ENCODE peak calls at places on chromosomes 12 and 14, in four cellular contexts. Y is HL-60, J is K562, D is GM12878. P is an unnamed sample.
A peak's percentile ranks its signal among the peaks of the same experiment; 100 is the strongest.

GRCh38 chr14:53786045-53786444 is 170.6 kb downstream of the BMP4 start:
- DNase-seq in Y (no peak), J (no peak), D (no peak), P (no peak)

GRCh38 chr12:49543221-49543913 is 4.5 kb downstream of the KCNH3 start:
- DNase-seq in Y (no peak), J (no peak), D (no peak), P (no peak)

GRCh38 chr12:57764662-57765002 is 2.2 kb downstream of the CYP27B1 start:
- DNase-seq in Y (no peak), J (no peak), D (no peak), P (no peak)

GRCh38 chr12:26666286-26666685 is 166.7 kb downstream of the ITPR2 start:
- DNase-seq in Y (no peak), J (no peak), D (no peak), P (no peak)

GRCh38 chr14:93970589-93970966 is 5.8 kb downstream of the ASB2 start:
- DNase-seq in Y (peak; percentile 80), J (no peak), D (no peak), P (no peak)

GRCh38 chr14:64611358-64612020 is 61.7 kb downstream of the PPP1R36 start:
- DNase-seq in Y (no peak), J (no peak), D (no peak), P (no peak)

GRCh38 chr12:107131832-107132616 is 38.7 kb upstream of the CRY1 start:
- DNase-seq in Y (peak; percentile 32), J (peak; percentile 67), D (no peak), P (peak; percentile 11)

GRCh38 chr12:120887253-120888043 is 16.7 kb downstream of the SPPL3 start:
- DNase-seq in Y (no peak), J (no peak), D (no peak), P (no peak)

GRCh38 chr14:33790996-33791395 is 159.9 kb downstream of the EGLN3 start:
- DNase-seq in Y (no peak), J (no peak), D (peak; percentile 2), P (no peak)

GRCh38 chr14:61737913-61738312 is 24.3 kb upstream of the SNAPC1 start:
- DNase-seq in Y (peak; percentile 0), J (no peak), D (no peak), P (no peak)

GRCh38 chr14:105917933-105918436 is 391.6 kb downstream of the TMEM121 start:
- DNase-seq in Y (no peak), J (peak; percentile 0), D (no peak), P (no peak)

GRCh38 chr14:87497301-87497700 is 495.7 kb downstream of the GALC start:
- DNase-seq in Y (no peak), J (no peak), D (no peak), P (no peak)

GRCh38 chr14:35944847-35945246 is 118.7 kb downstream of the BRMS1L start:
- DNase-seq in Y (no peak), J (peak; percentile 11), D (no peak), P (peak; percentile 32)

GRCh38 chr12:69405466-69405865 is 45.9 kb downstream of the YEATS4 start:
- DNase-seq in Y (no peak), J (no peak), D (no peak), P (no peak)

GRCh38 chr12:104263580-104264358 is 39.8 kb upstream of the EID3 start:
- DNase-seq in Y (peak; percentile 62), J (no peak), D (no peak), P (no peak)

GRCh38 chr14:80212025-80212402 is 710 bp upstream of the DIO2 start:
- DNase-seq in Y (no peak), J (no peak), D (no peak), P (no peak)

GRCh38 chr14:105138021-105138541 is 30.5 kb downstream of the JAG2 start:
- DNase-seq in Y (no peak), J (no peak), D (no peak), P (no peak)

GRCh38 chr12:43090981-43091380 is 461.0 kb downstream of the ADAMTS20 start:
- DNase-seq in Y (no peak), J (no peak), D (no peak), P (no peak)

GRCh38 chr12:77204055-77204454 is 138.7 kb upstream of the E2F7 start:
- DNase-seq in Y (no peak), J (no peak), D (no peak), P (no peak)

GRCh38 chr12:105783983-105784947 is 354.5 kb downstream of the NUAK1 start:
- DNase-seq in Y (no peak), J (no peak), D (peak; percentile 34), P (no peak)
- TF ChIP-seq SPI1 in Y (peak; percentile 61), J (peak; percentile 26), D (peak; percentile 82), P (peak; percentile 73)

GRCh38 chr12:94263011-94263786 is 114.8 kb downstream of the PLXNC1 start:
- DNase-seq in Y (peak; percentile 87), J (no peak), D (peak; percentile 76), P (no peak)
- TF ChIP-seq SPI1 in Y (peak; percentile 62), J (no peak), D (no peak), P (no peak)

GRCh38 chr12:53984901-53985357 is at the start of gene HOXC10:
- DNase-seq in Y (peak; percentile 58), J (peak; percentile 93), D (peak; percentile 38), P (peak; percentile 77)
- TF ChIP-seq SPI1 in Y (no peak), J (no peak), D (no peak), P (no peak)

GRCh38 chr12:1326258-1326657 is 268.1 kb downstream of the FBXL14 start:
- DNase-seq in Y (no peak), J (no peak), D (no peak), P (no peak)

GRCh38 chr12:1325666-1326065 is 268.7 kb downstream of the FBXL14 start:
- DNase-seq in Y (no peak), J (no peak), D (no peak), P (no peak)

GRCh38 chr12:1329784-1330474 is 264.5 kb downstream of the FBXL14 start:
- DNase-seq in Y (no peak), J (no peak), D (no peak), P (no peak)

GRCh38 chr12:1330475-1330827 is 263.9 kb downstream of the FBXL14 start:
- DNase-seq in Y (no peak), J (no peak), D (no peak), P (no peak)

GRCh38 chr12:1328385-1328784 is 266.0 kb downstream of the FBXL14 start:
- DNase-seq in Y (peak; percentile 21), J (no peak), D (no peak), P (no peak)
- TF ChIP-seq SPI1 in Y (peak; percentile 1), J (no peak), D (no peak), P (no peak)

GRCh38 chr12:102702447-102703114 is 214.5 kb downstream of the PAH start:
- DNase-seq in Y (peak; percentile 36), J (peak; percentile 63), D (no peak), P (peak; percentile 9)
- TF ChIP-seq SPI1 in Y (no peak), J (no peak), D (no peak), P (no peak)

GRCh38 chr12:117502233-117502632 is 140.8 kb upstream of the NOS1 start:
- DNase-seq in Y (no peak), J (no peak), D (no peak), P (no peak)

GRCh38 chr12:117506333-117506732 is 144.9 kb upstream of the NOS1 start:
- DNase-seq in Y (no peak), J (no peak), D (no peak), P (no peak)

GRCh38 chr12:117502633-117503032 is 141.2 kb upstream of the NOS1 start:
- DNase-seq in Y (no peak), J (no peak), D (no peak), P (no peak)

GRCh38 chr12:117508468-117508867 is 147.0 kb upstream of the NOS1 start:
- DNase-seq in Y (no peak), J (no peak), D (no peak), P (no peak)

DNA sequence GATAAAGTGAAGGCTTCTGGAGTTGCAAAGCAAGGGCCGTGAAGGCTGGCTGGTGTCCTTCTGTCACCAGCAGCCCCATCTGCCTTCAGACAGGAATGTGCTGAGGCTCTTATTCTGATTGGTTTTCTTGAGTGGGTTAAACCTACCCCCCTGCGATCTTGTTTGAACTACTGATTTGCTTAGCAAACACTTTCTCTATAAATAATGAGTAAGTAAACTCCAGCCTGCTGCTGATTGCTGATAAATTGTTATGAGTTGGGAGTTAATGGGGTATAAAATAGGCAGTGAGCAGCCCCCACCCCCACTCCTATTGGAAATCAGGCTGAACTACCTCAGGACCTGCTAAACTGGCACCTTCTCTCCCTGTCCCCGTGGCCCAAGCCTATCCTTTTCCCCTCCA is 146.1 kb upstream of the NOS1 start:
- DNase-seq in Y (no peak), J (no peak), D (no peak), P (no peak)
- TF ChIP-seq SPI1 in Y (no peak), J (no peak), D (no peak), P (no peak)

GRCh38 chr14:23609001-23609400 is 27.2 kb upstream of the DHRS2 start:
- DNase-seq in Y (no peak), J (no peak), D (no peak), P (no peak)

GRCh38 chr14:23610090-23610814 is 25.9 kb upstream of the DHRS2 start:
- DNase-seq in Y (no peak), J (no peak), D (no peak), P (no peak)

GRCh38 chr14:23605931-23606585 is 27.5 kb upstream of the JPH4 start:
- DNase-seq in Y (no peak), J (no peak), D (peak; percentile 83), P (peak; percentile 32)

GRCh38 chr14:23610815-23611289 is 25.3 kb upstream of the DHRS2 start:
- DNase-seq in Y (no peak), J (no peak), D (no peak), P (no peak)

DNA sequence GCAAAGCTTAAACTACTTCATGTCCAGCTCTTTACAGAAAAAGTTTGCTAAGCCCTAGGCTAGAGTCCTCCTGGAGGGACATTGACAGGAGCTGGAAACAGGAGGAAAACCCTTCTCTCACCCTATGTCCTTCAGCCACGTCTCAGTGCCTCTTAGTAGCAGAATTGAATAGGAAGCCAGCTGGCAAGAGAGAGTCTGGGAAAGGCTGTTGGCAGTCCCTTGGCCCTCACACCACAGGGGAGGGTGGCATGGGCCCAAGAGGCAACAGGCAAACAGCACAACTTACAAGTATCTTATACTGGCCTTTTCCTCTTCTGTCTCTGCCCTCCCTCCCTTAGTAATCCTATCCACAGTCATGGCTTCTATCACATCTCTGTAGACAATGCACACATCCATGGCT is 27.7 kb upstream of the DHRS2 start:
- DNase-seq in Y (no peak), J (no peak), D (no peak), P (no peak)
- TF ChIP-seq SPI1 in Y (no peak), J (no peak), D (no peak), P (no peak)

P was measured in GM12891.